ENCODE peak calls at places on chromosome 9, in eight cellular contexts. One of them, this sample, is unnamed.

GRCh38 chr9:37798677-37799076 is 1.9 kb upstream of the DCAF10 start:
- DNase-seq in iPS-NIHi11: no peak
- DNase-seq in GM12892: no peak
- DNase-seq in NCI-H2081: no peak
- DNase-seq in activated T-cell treated with anti-CD3 and anti-CD28 coated beads for 24 hours: no peak
- DNase-seq in MCF 10A: no peak
- DNase-seq in AG04449: no peak
- DNase-seq in Right ventricle myocardium superior: no peak
- DNase-seq in this sample: no peak

GRCh38 chr9:128262687-128263086 is 13.1 kb downstream of the GOLGA2 start:
- DNase-seq in iPS-NIHi11: no peak
- DNase-seq in GM12892: no peak
- DNase-seq in NCI-H2081: no peak
- DNase-seq in activated T-cell treated with anti-CD3 and anti-CD28 coated beads for 24 hours: no peak
- DNase-seq in MCF 10A: no peak
- DNase-seq in AG04449: no peak
- DNase-seq in Right ventricle myocardium superior: no peak
- DNase-seq in this sample: no peak

GRCh38 chr9:89794918-89795317 is 190.1 kb downstream of the GADD45G start:
- DNase-seq in iPS-NIHi11: no peak
- DNase-seq in GM12892: no peak
- DNase-seq in NCI-H2081: no peak
- DNase-seq in activated T-cell treated with anti-CD3 and anti-CD28 coated beads for 24 hours: no peak
- DNase-seq in MCF 10A: no peak
- DNase-seq in AG04449: no peak
- DNase-seq in Right ventricle myocardium superior: no peak
- DNase-seq in this sample: no peak

GRCh38 chr9:18985464-18985951 is 47.5 kb downstream of the SAXO1 start:
- DNase-seq in iPS-NIHi11: no peak
- DNase-seq in GM12892: no peak
- DNase-seq in NCI-H2081: no peak
- DNase-seq in activated T-cell treated with anti-CD3 and anti-CD28 coated beads for 24 hours: no peak
- DNase-seq in MCF 10A: no peak
- DNase-seq in AG04449: peak
- DNase-seq in Right ventricle myocardium superior: no peak
- DNase-seq in this sample: peak

GRCh38 chr9:120980951-120981350 is 54.4 kb upstream of the TRAF1 start:
- DNase-seq in iPS-NIHi11: no peak
- DNase-seq in GM12892: no peak
- DNase-seq in NCI-H2081: no peak
- DNase-seq in activated T-cell treated with anti-CD3 and anti-CD28 coated beads for 24 hours: no peak
- DNase-seq in MCF 10A: no peak
- DNase-seq in AG04449: no peak
- DNase-seq in Right ventricle myocardium superior: no peak
- DNase-seq in this sample: no peak

GRCh38 chr9:133186736-133187135 is 22.3 kb downstream of the OBP2B start:
- DNase-seq in iPS-NIHi11: no peak
- DNase-seq in GM12892: no peak
- DNase-seq in NCI-H2081: no peak
- DNase-seq in activated T-cell treated with anti-CD3 and anti-CD28 coated beads for 24 hours: no peak
- DNase-seq in MCF 10A: no peak
- DNase-seq in AG04449: no peak
- DNase-seq in Right ventricle myocardium superior: no peak
- DNase-seq in this sample: no peak

GRCh38 chr9:84694248-84694647 is 24.7 kb downstream of the NTRK2 start:
- DNase-seq in iPS-NIHi11: no peak
- DNase-seq in GM12892: no peak
- DNase-seq in NCI-H2081: no peak
- DNase-seq in activated T-cell treated with anti-CD3 and anti-CD28 coated beads for 24 hours: no peak
- DNase-seq in MCF 10A: no peak
- DNase-seq in AG04449: no peak
- DNase-seq in Right ventricle myocardium superior: no peak
- DNase-seq in this sample: no peak

GRCh38 chr9:86854898-86855523 is 92.3 kb downstream of the GAS1 start:
- DNase-seq in iPS-NIHi11: peak
- DNase-seq in GM12892: no peak
- DNase-seq in NCI-H2081: no peak
- DNase-seq in activated T-cell treated with anti-CD3 and anti-CD28 coated beads for 24 hours: no peak
- DNase-seq in MCF 10A: peak
- DNase-seq in AG04449: peak
- DNase-seq in Right ventricle myocardium superior: no peak
- DNase-seq in this sample: peak

GRCh38 chr9:125258832-125259534 is 2.6 kb upstream of the GAPVD1 start:
- DNase-seq in iPS-NIHi11: no peak
- DNase-seq in GM12892: no peak
- DNase-seq in NCI-H2081: no peak
- DNase-seq in activated T-cell treated with anti-CD3 and anti-CD28 coated beads for 24 hours: no peak
- DNase-seq in MCF 10A: no peak
- DNase-seq in AG04449: no peak
- DNase-seq in Right ventricle myocardium superior: no peak
- DNase-seq in this sample: no peak

GRCh38 chr9:115118471-115119156 is 657 bp upstream of the TNC start:
- DNase-seq in iPS-NIHi11: peak
- DNase-seq in GM12892: no peak
- DNase-seq in NCI-H2081: peak
- DNase-seq in activated T-cell treated with anti-CD3 and anti-CD28 coated beads for 24 hours: no peak
- DNase-seq in MCF 10A: peak
- DNase-seq in AG04449: no peak
- DNase-seq in Right ventricle myocardium superior: peak
- DNase-seq in this sample: peak

GRCh38 chr9:109250311-109250741 is 70.5 kb downstream of the EPB41L4B start:
- DNase-seq in iPS-NIHi11: no peak
- DNase-seq in GM12892: no peak
- DNase-seq in NCI-H2081: peak
- DNase-seq in activated T-cell treated with anti-CD3 and anti-CD28 coated beads for 24 hours: no peak
- DNase-seq in MCF 10A: no peak
- DNase-seq in AG04449: no peak
- DNase-seq in Right ventricle myocardium superior: no peak
- DNase-seq in this sample: no peak

GRCh38 chr9:82799300-82799699 is 263.6 kb downstream of the RASEF start:
- DNase-seq in iPS-NIHi11: no peak
- DNase-seq in GM12892: no peak
- DNase-seq in NCI-H2081: no peak
- DNase-seq in activated T-cell treated with anti-CD3 and anti-CD28 coated beads for 24 hours: no peak
- DNase-seq in MCF 10A: no peak
- DNase-seq in AG04449: no peak
- DNase-seq in Right ventricle myocardium superior: no peak
- DNase-seq in this sample: no peak

GRCh38 chr9:3157011-3157410 is 313.1 kb upstream of the PUM3 start:
- DNase-seq in iPS-NIHi11: no peak
- DNase-seq in GM12892: no peak
- DNase-seq in NCI-H2081: no peak
- DNase-seq in activated T-cell treated with anti-CD3 and anti-CD28 coated beads for 24 hours: no peak
- DNase-seq in MCF 10A: no peak
- DNase-seq in AG04449: no peak
- DNase-seq in Right ventricle myocardium superior: no peak
- DNase-seq in this sample: no peak

GRCh38 chr9:85212887-85213286 is 528.9 kb downstream of the AGTPBP1 start:
- DNase-seq in iPS-NIHi11: no peak
- DNase-seq in GM12892: no peak
- DNase-seq in NCI-H2081: no peak
- DNase-seq in activated T-cell treated with anti-CD3 and anti-CD28 coated beads for 24 hours: no peak
- DNase-seq in MCF 10A: peak
- DNase-seq in AG04449: peak
- DNase-seq in Right ventricle myocardium superior: no peak
- DNase-seq in this sample: peak

GRCh38 chr9:130835441-130836298 is 616 bp downstream of the ABL1 start:
- DNase-seq in iPS-NIHi11: peak
- DNase-seq in GM12892: peak
- DNase-seq in NCI-H2081: peak
- DNase-seq in activated T-cell treated with anti-CD3 and anti-CD28 coated beads for 24 hours: peak
- DNase-seq in MCF 10A: peak
- DNase-seq in AG04449: no peak
- DNase-seq in Right ventricle myocardium superior: peak
- DNase-seq in this sample: peak